ENCODE peak calls at places on chromosome 2, in six cellular contexts. J, L, Q, R, N and Z are unnamed samples.

GRCh38 chr2:217822296-217823252 is 180.2 kb downstream of the TNS1 start:
- DNase-seq in J (peak), L (peak), Q (no peak), R (no peak), N (peak), Z (no peak)

GRCh38 chr2:69950241-69950640 is 11.2 kb downstream of the ASPRV1 start:
- DNase-seq in J (peak), L (no peak), Q (no peak), R (no peak), N (no peak), Z (no peak)

GRCh38 chr2:42653908-42654445 is 85.5 kb downstream of the MTA3 start:
- DNase-seq in J (no peak), L (no peak), Q (no peak), R (no peak), N (no peak), Z (no peak)

GRCh38 chr2:101356486-101356885 is 30.8 kb downstream of the CREG2 start:
- DNase-seq in J (peak), L (peak), Q (no peak), R (no peak), N (peak), Z (no peak)

GRCh38 chr2:208929489-208929864 is 494.4 kb upstream of the MAP2 start:
- DNase-seq in J (no peak), L (no peak), Q (no peak), R (no peak), N (no peak), Z (no peak)

GRCh38 chr2:28765316-28765715 is 13.7 kb downstream of the PPP1CB start:
- DNase-seq in J (peak), L (peak), Q (no peak), R (no peak), N (peak), Z (no peak)

GRCh38 chr2:205700331-205701132 is 18.2 kb downstream of the NRP2 start:
- DNase-seq in J (peak), L (peak), Q (no peak), R (peak), N (peak), Z (peak)

GRCh38 chr2:122707224-122707824 is 951.9 kb downstream of the TSN start:
- DNase-seq in J (no peak), L (peak), Q (no peak), R (no peak), N (no peak), Z (no peak)

GRCh38 chr2:190607014-190607597 is 41.8 kb upstream of the NAB1 start:
- DNase-seq in J (peak), L (no peak), Q (no peak), R (no peak), N (peak), Z (no peak)

GRCh38 chr2:169815849-169816248 is 8.9 kb downstream of the METTL5 start:
- DNase-seq in J (peak), L (peak), Q (no peak), R (peak), N (peak), Z (no peak)

GRCh38 chr2:109178974-109179373 is 50.0 kb downstream of the SH3RF3 start:
- DNase-seq in J (no peak), L (no peak), Q (no peak), R (no peak), N (no peak), Z (no peak)

GRCh38 chr2:178865121-178865520 is 57.9 kb upstream of the TTN start:
- DNase-seq in J (no peak), L (peak), Q (no peak), R (no peak), N (peak), Z (no peak)

GRCh38 chr2:127726158-127726880 is 25.0 kb downstream of the SFT2D3 start:
- DNase-seq in J (no peak), L (no peak), Q (no peak), R (no peak), N (no peak), Z (no peak)

GRCh38 chr2:81481242-81481993 is 1176.9 kb upstream of the LRRTM1 start:
- DNase-seq in J (no peak), L (no peak), Q (peak), R (no peak), N (no peak), Z (no peak)

GRCh38 chr2:206277503-206277902 is 3.0 kb downstream of the ZDBF2 start:
- DNase-seq in J (no peak), L (no peak), Q (no peak), R (no peak), N (no peak), Z (no peak)

GRCh38 chr2:150847578-150847977 is 360.1 kb upstream of the RND3 start:
- DNase-seq in J (no peak), L (no peak), Q (no peak), R (no peak), N (no peak), Z (no peak)

GRCh38 chr2:150850641-150851040 is 363.2 kb upstream of the RND3 start:
- DNase-seq in J (no peak), L (no peak), Q (no peak), R (no peak), N (no peak), Z (no peak)

DNA sequence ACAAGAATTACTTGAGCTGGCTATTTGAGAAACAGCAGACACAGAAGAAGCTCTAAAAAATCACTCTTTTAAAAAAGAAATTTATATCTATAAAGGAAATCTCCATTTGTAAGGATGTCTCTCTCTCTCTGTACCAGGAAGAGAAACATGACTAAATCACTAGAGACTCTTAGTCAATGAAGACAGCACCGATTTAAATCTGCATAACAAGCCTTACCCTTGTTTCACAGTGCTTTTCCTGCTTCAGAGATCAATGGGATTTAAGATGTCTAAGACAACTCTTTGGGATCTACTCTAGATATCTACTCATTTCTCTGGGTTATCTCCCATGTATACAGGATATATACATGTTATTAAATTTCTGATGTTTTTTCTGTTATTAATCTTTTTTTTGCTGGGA is 359.2 kb upstream of the RND3 start:
- DNase-seq in J (no peak), L (no peak), Q (no peak), R (no peak), N (no peak), Z (no peak)
- H3K9ac ChIP-seq in J (no peak), L (no peak), Q (no peak), R (no peak), N (no peak), Z (no peak)

DNA sequence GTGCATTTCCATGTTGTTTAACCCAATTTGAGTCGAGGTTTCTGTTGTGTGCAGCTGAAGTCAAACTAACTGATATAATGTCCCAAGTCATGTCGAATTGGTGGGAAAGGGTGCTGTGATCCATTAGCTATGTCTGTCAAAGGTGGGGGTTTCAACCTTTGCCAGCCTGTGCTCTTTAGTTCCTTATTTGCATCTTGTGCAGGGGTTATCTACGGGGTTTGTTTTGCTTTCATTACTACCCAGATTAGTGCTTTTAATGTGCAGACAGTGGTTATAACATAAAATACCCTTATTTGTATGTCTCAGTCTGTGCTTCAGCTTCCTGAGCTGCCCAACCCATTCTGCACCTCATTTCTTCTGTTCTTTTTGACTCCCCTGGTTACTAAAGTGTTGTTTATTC is 271.9 kb upstream of the CXCR4 start:
- DNase-seq in J (no peak), L (no peak), Q (no peak), R (no peak), N (no peak), Z (no peak)
- H3K4me3 ChIP-seq in J (no peak), L (no peak), Q (no peak), R (no peak), N (no peak), Z (no peak)

GRCh38 chr2:88852753-88853402 is 161.4 kb downstream of the RPIA start:
- DNase-seq in J (no peak), L (no peak), Q (no peak), R (no peak), N (no peak), Z (peak)
- H3K9ac ChIP-seq in J (no peak), L (no peak), Q (no peak), R (no peak), N (no peak), Z (peak)

DNA sequence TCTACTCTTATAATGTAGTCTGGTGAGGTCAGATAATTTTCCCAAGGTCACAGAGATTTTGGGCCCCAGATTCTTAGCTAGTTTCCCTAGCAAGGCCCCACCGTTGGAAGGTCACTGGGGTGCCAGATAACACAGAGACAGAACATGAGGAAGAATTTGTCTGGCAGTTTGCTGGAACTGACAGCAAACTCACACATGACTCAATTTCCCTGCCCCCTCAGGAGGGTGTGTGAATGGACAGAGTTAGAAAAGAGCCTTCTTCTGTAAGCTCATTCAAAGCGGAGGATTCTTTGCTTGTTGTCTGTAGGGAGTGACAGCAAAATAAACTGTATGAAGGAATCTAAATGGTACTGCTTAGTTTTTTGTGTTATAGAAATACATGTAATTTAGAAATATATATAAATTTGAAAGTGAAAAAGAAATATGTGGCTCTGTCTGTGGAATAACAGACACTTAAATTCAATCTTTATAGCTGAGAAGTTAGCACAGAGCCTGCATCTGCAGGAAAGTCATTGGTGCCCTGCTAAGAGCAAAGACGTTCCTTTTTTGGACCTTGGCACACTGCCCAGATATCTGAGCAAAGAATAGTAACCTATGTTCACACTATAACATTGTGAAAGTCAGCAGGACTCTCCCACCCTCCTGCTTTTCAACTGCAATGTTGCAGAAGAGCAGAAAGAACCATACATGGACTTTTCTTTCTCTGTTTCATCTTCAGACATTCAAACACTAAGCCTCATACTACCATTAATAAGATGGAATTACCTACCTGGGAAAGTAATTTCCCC is 2.1 kb downstream of the MDH1 start:
- DNase-seq in J (no peak), L (no peak), Q (no peak), R (peak), N (no peak), Z (peak)
- H3K4me3 ChIP-seq in J (no peak), L (no peak), Q (peak), R (peak), N (peak), Z (peak)

GRCh38 chr2:48120759-48121242 is 214.5 kb upstream of the FBXO11 start:
- DNase-seq in J (no peak), L (peak), Q (no peak), R (no peak), N (no peak), Z (no peak)
- H3K9ac ChIP-seq in J (no peak), L (no peak), Q (no peak), R (no peak), N (no peak), Z (no peak)